ENCODE peak calls at places on chromosome 18, in five cellular contexts. V is activated T-cell treated with anti-CD3 and anti-CD28 coated beads for 24 hours, B is left ventricle myocardium inferior, W is RCC 7860, K is type B pancreatic cell. C is an unnamed sample.

GRCh38 chr18:75247601-75248421 is 37.2 kb downstream of the TSHZ1 start:
- DNase-seq in V (no peak), B (no peak), W (peak), K (no peak), C (no peak)

GRCh38 chr18:46536215-46536874 is 120.7 kb downstream of the LOXHD1 start:
- DNase-seq in V (no peak), B (no peak), W (peak), K (no peak), C (no peak)

GRCh38 chr18:68033466-68033865 is 516.9 kb upstream of the DSEL start:
- DNase-seq in V (no peak), B (no peak), W (no peak), K (no peak), C (no peak)

GRCh38 chr18:59606193-59607175 is 90.7 kb downstream of the CCBE1 start:
- DNase-seq in V (no peak), B (peak), W (peak), K (no peak), C (no peak)

GRCh38 chr18:10953672-10954071 is 195.7 kb downstream of the PIEZO2 start:
- DNase-seq in V (no peak), B (no peak), W (no peak), K (no peak), C (no peak)

GRCh38 chr18:75199327-75199726 is 9.6 kb downstream of the PTGR3 start:
- DNase-seq in V (no peak), B (no peak), W (no peak), K (no peak), C (no peak)

GRCh38 chr18:23822590-23823385 is 133.5 kb downstream of the LAMA3 start:
- DNase-seq in V (no peak), B (no peak), W (peak), K (no peak), C (no peak)

GRCh38 chr18:76274470-76275289 is 220.4 kb downstream of the ZNF516 start:
- DNase-seq in V (no peak), B (no peak), W (no peak), K (no peak), C (no peak)

GRCh38 chr18:13912601-13913000 is 2.7 kb downstream of the MC2R start:
- DNase-seq in V (no peak), B (no peak), W (no peak), K (no peak), C (no peak)

GRCh38 chr18:44744206-44745180 is 63.8 kb downstream of the SETBP1 start:
- DNase-seq in V (no peak), B (peak), W (no peak), K (no peak), C (no peak)

GRCh38 chr18:11750171-11750570 is 61.1 kb downstream of the GNAL start:
- DNase-seq in V (no peak), B (no peak), W (no peak), K (no peak), C (no peak)

GRCh38 chr18:32092422-32093105 is 890 bp downstream of the RNF138 start:
- DNase-seq in V (peak), B (peak), W (peak), K (peak), C (peak)

GRCh38 chr18:54983041-54983686 is 23.9 kb upstream of the CCDC68 start:
- DNase-seq in V (no peak), B (no peak), W (peak), K (no peak), C (no peak)

GRCh38 chr18:54359233-54359632 is 1.5 kb downstream of the C18orf54 start:
- DNase-seq in V (no peak), B (no peak), W (no peak), K (no peak), C (no peak)

GRCh38 chr18:23995180-23995579 is 19.4 kb upstream of the TTC39C start:
- DNase-seq in V (no peak), B (no peak), W (no peak), K (no peak), C (no peak)

GRCh38 chr18:12287684-12288405 is 20.2 kb upstream of the TUBB6 start:
- DNase-seq in V (no peak), B (peak), W (peak), K (no peak), C (peak)

GRCh38 chr18:13112982-13113381 is 105.6 kb upstream of the LDLRAD4 start:
- DNase-seq in V (no peak), B (peak), W (no peak), K (peak), C (no peak)

GRCh38 chr18:56469582-56469981 is 168.8 kb downstream of the TXNL1 start:
- DNase-seq in V (no peak), B (no peak), W (no peak), K (no peak), C (no peak)

GRCh38 chr18:60232541-60232940 is 140.0 kb downstream of the MC4R start:
- DNase-seq in V (no peak), B (no peak), W (peak), K (no peak), C (no peak)

GRCh38 chr18:49917742-49918141 is 104.4 kb upstream of the ACAA2 start:
- DNase-seq in V (no peak), B (no peak), W (no peak), K (no peak), C (no peak)

GRCh38 chr18:59968583-59968982 is 68.8 kb downstream of the PMAIP1 start:
- DNase-seq in V (no peak), B (no peak), W (no peak), K (no peak), C (no peak)

GRCh38 chr18:36831139-36831538 is 2.2 kb downstream of the KIAA1328 start:
- DNase-seq in V (no peak), B (no peak), W (no peak), K (no peak), C (no peak)

GRCh38 chr18:24220318-24220688 is 81.4 kb downstream of the CABYR start:
- DNase-seq in V (no peak), B (no peak), W (no peak), K (no peak), C (no peak)

GRCh38 chr18:58784601-58785137 is 80.0 kb upstream of the ZNF532 start:
- DNase-seq in V (no peak), B (no peak), W (no peak), K (no peak), C (peak)

GRCh38 chr18:69948919-69949537 is 1.4 kb upstream of the CD226 start:
- DNase-seq in V (peak), B (peak), W (no peak), K (no peak), C (peak)